ENCODE peak calls at places on chromosomes 5 and 9, in ten cellular contexts. Q, S, T, D, N, X, A, O, M and E are unnamed samples.
A peak's percentile ranks its signal among the peaks of the same experiment; 100 is the strongest.

GRCh38 chr5:90909091-90909503 is 350.5 kb downstream of the ADGRV1 start:
- DNase-seq in Q (no peak), S (no peak), T (no peak), D (no peak), N (no peak), X (no peak), A (no peak), O (no peak), M (no peak), E (no peak)

GRCh38 chr9:96022445-96023031 is 147.0 kb downstream of the ERCC6L2 start:
- DNase-seq in Q (no peak), S (no peak), T (no peak), D (no peak), N (no peak), X (no peak), A (no peak), O (peak; percentile 90), M (no peak), E (no peak)

GRCh38 chr9:128108784-128109709 is 18.5 kb downstream of the PTGES2 start:
- DNase-seq in Q (no peak), S (no peak), T (no peak), D (no peak), N (no peak), X (peak; percentile 10), A (no peak), O (no peak), M (no peak), E (no peak)

GRCh38 chr5:80754900-80755299 is 100.1 kb upstream of the DHFR start:
- DNase-seq in Q (no peak), S (no peak), T (no peak), D (no peak), N (peak; percentile 39), X (no peak), A (peak; percentile 81), O (peak; percentile 77), M (peak; percentile 61), E (no peak)

GRCh38 chr9:121962421-121962820 is 130.7 kb downstream of the TTLL11 start:
- DNase-seq in Q (no peak), S (no peak), T (no peak), D (no peak), N (no peak), X (no peak), A (no peak), O (no peak), M (no peak), E (no peak)

GRCh38 chr5:69140827-69141226 is 26.1 kb upstream of the CCNB1 start:
- DNase-seq in Q (no peak), S (no peak), T (no peak), D (no peak), N (no peak), X (no peak), A (no peak), O (no peak), M (no peak), E (no peak)

GRCh38 chr5:32462618-32463017 is 18.1 kb upstream of the ZFR start:
- DNase-seq in Q (peak; percentile 1), S (no peak), T (no peak), D (peak; percentile 39), N (peak; percentile 42), X (no peak), A (peak; percentile 71), O (no peak), M (no peak), E (no peak)

GRCh38 chr9:20437466-20437865 is 184.8 kb downstream of the MLLT3 start:
- DNase-seq in Q (no peak), S (no peak), T (no peak), D (no peak), N (no peak), X (no peak), A (no peak), O (no peak), M (no peak), E (no peak)